ENCODE peak calls at places on chromosomes 1 and 21, in five cellular contexts. C is endodermal cell, D is K562, J is MM.1S, G is breast epithelium. B is an unnamed sample.

GRCh38 chr1:32713081-32713480 is 10.5 kb upstream of the SYNC start:
- DNase-seq in C (peak; percentile 59), D (no peak), J (no peak), G (no peak), B (no peak)

GRCh38 chr1:151693057-151693651 is 23.4 kb downstream of the CELF3 start:
- DNase-seq in C (no peak), D (peak; percentile 40), J (no peak), G (no peak), B (no peak)

GRCh38 chr1:177185209-177185608 is 14.5 kb downstream of the BRINP2 start:
- DNase-seq in C (peak; percentile 67), D (peak; percentile 11), J (no peak), G (no peak), B (no peak)

GRCh38 chr1:150560011-150560438 is 10.8 kb downstream of the ADAMTSL4 start:
- DNase-seq in C (peak; percentile 95), D (peak; percentile 84), J (peak; percentile 88), G (peak; percentile 76), B (no peak)

GRCh38 chr1:152049291-152050073 is 12.7 kb upstream of the S100A11 start:
- DNase-seq in C (no peak), D (no peak), J (no peak), G (no peak), B (no peak)

GRCh38 chr1:20100632-20101355 is 18.5 kb downstream of the PLA2G2D start:
- DNase-seq in C (peak; percentile 87), D (peak; percentile 60), J (peak; percentile 23), G (no peak), B (no peak)

GRCh38 chr21:23936991-23937390 is 1670.3 kb downstream of the MRPL39 start:
- DNase-seq in C (no peak), D (no peak), J (no peak), G (no peak), B (no peak)

GRCh38 chr1:230085178-230085515 is 18.1 kb downstream of the GALNT2 start:
- DNase-seq in C (peak; percentile 37), D (no peak), J (no peak), G (no peak), B (no peak)

GRCh38 chr1:89516055-89516454 is 8.6 kb upstream of the LRRC8B start:
- DNase-seq in C (peak; percentile 54), D (peak; percentile 65), J (no peak), G (no peak), B (no peak)

GRCh38 chr1:188343914-188344313 is 1515.2 kb downstream of the PLA2G4A start:
- DNase-seq in C (no peak), D (no peak), J (no peak), G (no peak), B (no peak)

GRCh38 chr1:31380181-31380580 is 7.3 kb upstream of the FABP3 start:
- DNase-seq in C (no peak), D (no peak), J (no peak), G (peak; percentile 89), B (no peak)

GRCh38 chr1:37989381-37989930 is 366 bp downstream of the SF3A3 start:
- DNase-seq in C (peak; percentile 73), D (peak; percentile 63), J (peak; percentile 39), G (no peak), B (no peak)

GRCh38 chr1:231414260-231415016 is 7.6 kb downstream of the EGLN1 start:
- DNase-seq in C (no peak), D (no peak), J (no peak), G (no peak), B (no peak)
- H3K4me3 ChIP-seq in C (no peak overlapping the region), D (no peak overlapping the region), J (no peak overlapping the region), G (no peak overlapping the region), B (no peak overlapping the region)

GRCh38 chr1:209755926-209756607 is at the start of gene TRAF3IP3:
- DNase-seq in C (no peak), D (no peak), J (peak; percentile 96), G (no peak), B (peak; percentile 26)
- H3K4me3 ChIP-seq in C (no peak within 1 kb of the TSS), D (no peak within 1 kb of the TSS), J (peak within 1 kb of the TSS; percentile 65), G (peak within 1 kb of the TSS; percentile 0), B (peak within 1 kb of the TSS; percentile 5)

DNA sequence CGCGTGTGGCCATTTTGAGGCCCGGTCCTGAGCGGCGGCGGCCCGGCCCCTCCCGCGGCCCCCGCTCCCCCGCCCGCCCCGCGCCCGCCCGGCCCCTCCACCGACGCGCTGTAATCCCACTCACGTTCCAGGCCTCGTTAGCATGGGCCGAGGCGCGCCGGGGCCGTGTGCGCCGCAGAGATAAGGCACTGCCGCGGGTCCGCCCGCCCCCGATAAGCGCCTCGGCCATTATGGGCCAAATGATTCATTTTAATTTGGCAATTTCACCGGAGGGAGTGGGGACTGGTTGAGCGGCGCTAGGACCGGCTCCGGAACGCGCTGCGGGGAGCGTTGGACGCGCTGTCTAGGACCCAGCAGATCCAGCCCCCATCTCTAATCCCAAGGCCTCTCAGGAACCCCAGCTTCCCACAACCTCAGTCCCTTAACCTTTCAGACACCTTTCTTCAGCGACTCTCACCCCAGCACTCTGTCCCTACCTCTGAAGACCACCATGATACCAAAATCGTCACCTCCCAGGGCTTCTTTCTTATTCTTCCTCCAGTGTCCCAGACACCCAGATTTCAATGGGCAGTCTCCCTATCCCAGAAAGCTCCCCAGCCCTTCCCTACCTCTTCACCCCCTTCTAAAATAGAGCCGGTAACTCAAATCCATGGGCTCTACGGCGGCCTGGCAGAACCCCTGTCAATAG is at the start of gene TAL1:
- DNase-seq in C (peak; percentile 70), D (peak; percentile 98), J (no peak), G (no peak), B (no peak)
- H3K4me3 ChIP-seq in C (peak within 1 kb of the TSS; percentile 65), D (peak within 1 kb of the TSS; percentile 62), J (no peak within 1 kb of the TSS), G (peak within 1 kb of the TSS; percentile 36), B (peak within 1 kb of the TSS; percentile 18)

DNA sequence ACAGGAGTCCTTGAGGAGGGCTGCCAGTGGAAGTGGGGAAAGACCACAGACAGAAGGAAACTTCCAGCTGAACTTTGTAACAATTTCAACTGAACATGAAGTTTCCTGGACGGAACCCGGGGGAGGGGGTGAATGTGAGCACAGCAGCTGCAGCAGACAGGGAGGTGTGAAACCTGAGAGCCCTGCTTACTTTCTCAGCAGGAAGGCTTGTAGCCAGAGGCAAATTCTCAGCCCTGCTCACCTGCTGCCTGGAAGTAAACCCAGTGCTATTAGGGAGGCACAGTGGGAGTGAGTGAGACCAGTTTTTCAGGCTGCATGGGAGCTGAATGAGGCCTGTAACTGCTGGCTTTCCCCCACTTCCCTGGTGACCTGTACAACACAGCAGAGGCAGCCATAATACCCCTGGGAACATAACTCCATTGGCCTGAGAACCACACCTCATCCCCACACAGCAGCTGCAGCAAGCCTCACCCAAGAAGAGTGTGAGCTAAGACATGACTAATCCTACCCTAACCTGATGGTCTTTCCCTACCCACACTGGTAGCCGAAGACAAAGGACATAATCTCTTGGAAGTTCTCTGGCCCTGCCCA is 9.6 kb upstream of the SPRR2F start:
- DNase-seq in C (peak; percentile 74), D (peak; percentile 35), J (peak; percentile 86), G (peak; percentile 59), B (no peak)
- H3K4me3 ChIP-seq in C (peak overlapping the region; percentile 55), D (no peak overlapping the region), J (no peak overlapping the region), G (no peak overlapping the region), B (no peak overlapping the region)

DNA sequence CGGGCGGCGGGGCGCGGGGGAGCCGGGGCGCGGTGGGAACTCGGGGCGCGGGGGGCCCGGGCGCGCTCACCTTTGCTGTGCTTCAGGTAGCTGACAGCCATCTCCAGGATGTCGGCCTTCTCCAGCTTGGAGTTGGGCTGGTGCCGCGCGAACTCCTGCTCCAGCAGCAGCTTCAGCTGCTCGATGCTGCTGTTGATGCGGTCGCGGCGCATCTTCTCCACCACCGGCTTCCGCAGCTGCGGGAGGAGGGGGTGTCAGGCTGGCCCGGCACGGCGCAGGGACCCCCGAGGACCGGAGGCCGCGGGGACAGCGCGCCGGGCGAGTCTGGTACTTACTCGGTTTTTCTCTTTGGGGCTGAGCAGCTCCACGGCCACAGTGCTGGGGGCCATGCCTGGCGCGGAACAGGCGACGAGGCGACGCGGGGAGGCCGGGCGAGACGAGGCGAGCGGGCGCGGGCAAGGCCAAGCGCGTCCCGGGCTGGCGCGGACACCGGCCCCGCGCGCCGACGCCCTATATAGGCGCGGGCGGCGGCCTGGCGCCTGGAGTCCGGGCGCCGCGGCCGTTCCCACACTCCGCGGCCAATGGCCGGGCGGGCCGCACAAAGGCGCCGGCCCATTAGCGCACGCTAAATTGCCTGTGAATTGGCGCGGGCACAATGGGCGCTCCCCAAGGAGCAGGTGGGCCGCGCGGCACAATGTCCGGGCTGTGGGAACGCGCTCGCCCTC is at the start of gene HES5:
- DNase-seq in C (peak; percentile 86), D (no peak), J (no peak), G (no peak), B (no peak)
- H3K4me3 ChIP-seq in C (no peak within 1 kb of the TSS), D (no peak within 1 kb of the TSS), J (no peak within 1 kb of the TSS), G (peak within 1 kb of the TSS; percentile 39), B (peak within 1 kb of the TSS; percentile 46)

DNA sequence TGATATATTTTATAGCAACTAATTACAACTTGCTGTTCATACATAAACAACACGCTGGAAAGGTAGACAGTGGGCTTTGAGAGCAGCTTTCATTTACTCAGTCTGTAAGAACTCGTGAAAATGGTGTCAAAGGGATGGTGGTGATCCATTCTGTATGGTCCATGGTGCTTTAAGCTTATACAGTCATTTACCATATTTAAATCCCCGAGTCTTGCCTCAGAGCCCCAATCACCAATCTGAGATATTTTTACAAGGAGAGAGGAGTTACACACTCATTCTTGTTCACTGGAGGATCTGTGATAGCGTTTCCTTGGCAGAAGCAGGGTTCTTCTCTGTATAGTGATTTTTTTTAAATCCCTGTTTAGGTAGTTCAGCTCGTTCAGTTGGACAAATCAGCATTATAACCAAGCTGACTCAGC is 694.6 kb downstream of the USP25 start:
- DNase-seq in C (no peak), D (no peak), J (no peak), G (no peak), B (no peak)
- H3K4me3 ChIP-seq in C (no peak overlapping the region), D (no peak overlapping the region), J (no peak overlapping the region), G (peak overlapping the region; percentile 45), B (peak overlapping the region; percentile 50)

B was measured in esophagus squamous epithelium.